ENCODE peak calls at places on chromosomes 11 and 22, in four cellular contexts. A, B, M and R are unnamed samples.

GRCh38 chr11:78228467-78228866 is 39.7 kb downstream of the USP35 start:
- DNase-seq in A (no peak), M (peak), B (peak), R (peak)

GRCh38 chr11:86395061-86395551 is 20.4 kb downstream of the CCDC81 start:
- DNase-seq in B (peak), M (peak), A (no peak), R (peak)

GRCh38 chr11:79440451-79441158 is at the start of gene TENM4:
- DNase-seq in B (peak), M (peak), A (peak), R (peak)

GRCh38 chr11:126468102-126468521 is 112.6 kb downstream of the ST3GAL4 start:
- DNase-seq in B (no peak), M (no peak), A (no peak), R (no peak)

GRCh38 chr22:46390652-46391301 is 55.3 kb downstream of the TRMU start:
- DNase-seq in B (peak), A (no peak), M (peak), R (peak)

GRCh38 chr11:32333335-32333991 is 101.9 kb downstream of the WT1 start:
- DNase-seq in B (peak), A (peak), M (peak), R (peak)

GRCh38 chr11:119305556-119306372 is 11.2 kb downstream of the MCAM start:
- DNase-seq in A (no peak), M (no peak), B (no peak), R (no peak)

GRCh38 chr11:119651802-119652584 is 77.0 kb downstream of the NECTIN1 start:
- DNase-seq in B (no peak), A (no peak), M (peak), R (no peak)

GRCh38 chr11:64059339-64060176 is 23.8 kb downstream of the FLRT1 start:
- DNase-seq in A (no peak), M (no peak), B (no peak), R (no peak)

GRCh38 chr22:30881361-30882180 is 87.0 kb downstream of the MORC2 start:
- DNase-seq in A (peak), M (no peak), B (no peak), R (no peak)

GRCh38 chr11:124716596-124716995 is 23.1 kb upstream of the NRGN start:
- DNase-seq in B (peak), M (peak), A (no peak), R (no peak)

GRCh38 chr22:32311551-32312071 is 46.1 kb upstream of the RFPL3 start:
- DNase-seq in B (no peak), A (peak), M (no peak), R (no peak)